ENCODE peak calls at places on chromosomes 5 and 9, in four cellular contexts. D is WERI-Rb-1, M is Peyer's patch, S is tibial artery. E is an unnamed sample. For H3K27me3 and H3K36me3, the result is how much of the 10 kb centered on the place peaks cover.

GRCh38 chr9:127353882-127354281 is 43.1 kb upstream of the SLC2A8 start:
- DNase-seq in D (no peak), M (no peak), S (no peak), E (no peak)

GRCh38 chr9:114276908-114277821 is 45.7 kb upstream of the ORM1 start:
- DNase-seq in D (peak), M (no peak), S (peak), E (peak)

GRCh38 chr5:55072668-55073067 is 29.8 kb upstream of the GZMA start:
- DNase-seq in D (no peak), M (no peak), S (no peak), E (no peak)

GRCh38 chr5:171355302-171355724 is 32.3 kb upstream of the NPM1 start:
- DNase-seq in D (no peak), M (no peak), S (no peak), E (no peak)

GRCh38 chr5:133519191-133519590 is 93.2 kb downstream of the FSTL4 start:
- DNase-seq in D (no peak), M (no peak), S (no peak), E (no peak)

GRCh38 chr9:35075358-35075757 is 2.9 kb upstream of the VCP start:
- DNase-seq in D (no peak), M (no peak), S (peak), E (no peak)

GRCh38 chr9:137053944-137054931 is at the start of gene ENTPD2:
- DNase-seq in D (no peak), M (peak), S (no peak), E (peak)

GRCh38 chr5:173968154-173968553 is 20.8 kb upstream of the C5orf47 start:
- DNase-seq in D (no peak), M (no peak), S (no peak), E (no peak)

GRCh38 chr5:64506567-64507321 is 929 bp downstream of the RGS7BP start:
- DNase-seq in D (no peak), M (peak), S (no peak), E (no peak)

GRCh38 chr9:79952401-79952800 is 380.6 kb downstream of the TLE4 start:
- DNase-seq in D (no peak), M (no peak), S (no peak), E (no peak)

GRCh38 chr9:129111762-129112151 is 542 bp downstream of the PTPA start:
- DNase-seq in D (peak), M (peak), S (no peak), E (no peak)

GRCh38 chr5:32100230-32100629 is 73.9 kb downstream of the GOLPH3 start:
- DNase-seq in D (no peak), M (no peak), S (no peak), E (no peak)

GRCh38 chr9:137580209-137580957 is 1.7 kb upstream of the DPH7 start:
- DNase-seq in D (no peak), M (no peak), S (no peak), E (no peak)

GRCh38 chr9:96020822-96021615 is 145.5 kb downstream of the ERCC6L2 start:
- DNase-seq in D (peak), M (peak), S (no peak), E (no peak)

GRCh38 chr9:129400971-129401622 is 219.8 kb downstream of the C9orf50 start:
- DNase-seq in D (no peak), M (no peak), S (no peak), E (no peak)

GRCh38 chr5:94192658-94193391 is 425.6 kb downstream of the KIAA0825 start:
- DNase-seq in D (no peak), M (no peak), S (no peak), E (no peak)

GRCh38 chr9:132588501-132589147 is 6.2 kb downstream of the BARHL1 start:
- DNase-seq in D (no peak), M (no peak), S (no peak), E (no peak)

DNA sequence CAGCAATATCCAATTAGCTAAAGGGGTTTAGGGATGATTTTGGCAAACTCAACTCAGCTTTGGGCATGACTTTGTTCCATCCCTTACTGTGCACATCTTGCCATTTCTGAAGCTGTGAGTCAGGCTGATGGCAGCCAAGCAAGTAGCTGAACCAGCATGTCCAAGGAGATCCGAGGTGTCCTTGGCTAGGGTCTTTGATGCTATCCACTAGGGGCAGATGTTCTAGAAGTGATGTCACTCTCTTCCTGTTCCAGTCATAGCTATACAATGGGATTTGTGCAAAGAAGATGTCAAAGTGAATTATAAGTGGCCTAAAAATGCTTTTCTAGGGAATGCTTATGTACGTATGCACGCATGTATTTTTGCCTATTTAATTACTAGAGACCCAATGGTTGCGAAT is 160.8 kb upstream of the PAPPA start:
- DNase-seq in D (no peak), M (no peak), S (no peak), E (peak)
- TF ChIP-seq CTCF in D (no peak), M (no peak), S (no peak), E (no peak)

GRCh38 chr5:125750538-125751186 is 672.5 kb upstream of the GRAMD2B start:
- DNase-seq in D (no peak), M (no peak), S (no peak), E (peak)

DNA sequence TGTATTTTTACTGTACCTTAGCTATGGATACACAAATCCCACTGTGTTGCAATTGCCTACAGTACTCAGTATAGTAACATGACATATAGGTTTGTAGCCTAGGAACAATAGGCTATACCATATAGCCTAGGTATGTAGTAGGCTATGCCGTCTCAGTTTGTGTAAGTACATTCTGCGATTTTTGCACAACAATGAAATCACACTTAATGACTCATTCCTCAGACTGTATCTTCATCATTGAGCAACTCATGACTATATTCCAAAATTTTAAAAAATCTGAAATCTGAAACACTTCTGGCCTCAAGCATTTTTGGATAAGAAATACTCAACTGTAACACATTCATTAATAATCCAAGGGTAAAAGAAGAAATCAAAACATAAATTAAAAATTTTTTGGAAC is 666.8 kb upstream of the GRAMD2B start:
- DNase-seq in D (no peak), M (no peak), S (no peak), E (peak)
- H3K27me3 ChIP-seq in D (under half), M (under half), S (under half), E (under half)

GRCh38 chr5:111374380-111374779 is 138.0 kb downstream of the STARD4 start:
- DNase-seq in D (no peak), M (no peak), S (no peak), E (no peak)
- H3K36me3 ChIP-seq in D (under half), M (under half), S (under half), E (under half)

GRCh38 chr5:119470851-119471451 is 18.7 kb downstream of the HSD17B4 start:
- DNase-seq in D (peak), M (no peak), S (no peak), E (peak)
- TF ChIP-seq CTCF in D (peak), M (peak), S (peak), E (peak)

DNA sequence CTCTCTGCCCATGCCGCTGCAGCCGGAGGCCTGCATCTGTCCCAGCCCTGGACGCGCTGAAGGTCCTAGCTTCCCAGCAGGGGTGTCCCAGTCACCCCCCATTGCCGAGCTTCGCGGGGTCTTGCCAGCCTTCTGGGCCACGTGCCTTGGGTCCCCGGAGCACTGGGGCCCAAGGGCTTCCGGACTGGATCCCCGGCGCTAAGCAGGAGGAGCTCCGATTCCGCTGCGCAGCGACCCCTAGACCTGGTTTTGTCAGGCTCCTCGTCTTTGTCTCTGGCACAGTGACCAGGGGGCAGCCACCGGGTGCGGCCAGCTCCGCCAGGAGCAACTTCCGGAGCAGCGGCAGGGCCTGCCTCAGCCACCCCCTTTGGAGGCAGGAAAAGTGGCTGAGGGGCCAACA is 3.3 kb upstream of the IRX1 start:
- DNase-seq in D (no peak), M (peak), S (no peak), E (no peak)
- H3K27me3 ChIP-seq in D (half or more), M (under half), S (half or more), E (under half)

GRCh38 chr9:121682926-121683485 is 31.6 kb downstream of the DAB2IP start:
- DNase-seq in D (no peak), M (no peak), S (no peak), E (no peak)
- H3K36me3 ChIP-seq in D (half or more), M (under half), S (under half), E (under half)

GRCh38 chr5:155700333-155700732 is 626.6 kb upstream of the SGCD start:
- DNase-seq in D (peak), M (no peak), S (no peak), E (no peak)

GRCh38 chr5:155697236-155697635 is 629.7 kb upstream of the SGCD start:
- DNase-seq in D (no peak), M (no peak), S (no peak), E (no peak)

DNA sequence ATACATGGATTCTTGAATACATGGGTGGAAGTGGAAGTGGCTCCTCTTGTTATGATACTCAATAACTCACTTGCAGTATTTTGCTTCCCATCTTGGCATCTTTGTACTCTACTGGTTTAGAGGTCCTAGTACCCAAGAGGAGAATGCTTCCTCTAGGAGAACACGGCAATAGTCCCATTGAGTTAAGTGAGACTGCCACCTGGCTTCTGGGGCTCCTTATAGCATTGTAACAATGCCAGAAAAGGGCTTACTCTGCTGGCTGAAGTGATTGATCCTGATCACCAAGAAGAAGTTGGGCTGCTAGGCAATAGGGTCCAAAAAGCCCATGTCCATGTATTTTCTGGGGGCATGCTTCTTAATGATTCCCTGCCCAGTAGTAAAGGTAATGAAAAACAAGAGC is 627.6 kb upstream of the SGCD start:
- DNase-seq in D (peak), M (no peak), S (no peak), E (no peak)
- TF ChIP-seq CTCF in D (peak), M (peak), S (no peak), E (no peak)

DNA sequence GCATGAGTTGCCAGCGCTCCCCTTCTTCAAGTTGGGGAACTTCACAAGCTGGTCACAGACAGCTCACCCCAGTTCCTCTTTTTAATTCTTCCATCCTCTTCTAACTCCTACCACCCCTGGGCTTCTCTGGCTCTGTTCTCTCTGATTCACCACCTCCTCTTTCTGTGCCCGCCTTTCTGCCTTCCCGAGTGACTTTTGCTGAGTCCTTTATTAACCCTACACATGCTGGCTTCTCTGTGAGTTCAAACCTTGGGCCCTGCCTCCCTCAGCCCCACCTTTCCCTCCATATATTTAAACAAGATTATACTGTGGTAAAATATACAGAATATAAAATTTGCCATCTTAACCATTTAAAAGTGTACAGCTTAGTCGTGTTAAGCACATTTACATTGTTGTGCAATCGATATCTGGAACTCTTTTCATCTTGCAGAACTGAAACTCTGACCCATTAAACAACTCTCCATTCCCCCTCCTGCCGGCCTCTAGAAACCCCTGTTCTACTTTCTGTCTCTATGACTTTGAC is 32.0 kb downstream of the SLC46A2 start:
- DNase-seq in D (no peak), M (no peak), S (no peak), E (peak)
- H3K27me3 ChIP-seq in D (under half), M (under half), S (under half), E (under half)

GRCh38 chr5:43619911-43620310 is 16.9 kb downstream of the NNT start:
- DNase-seq in D (no peak), M (no peak), S (no peak), E (no peak)
- H3K36me3 ChIP-seq in D (under half), M (under half), S (under half), E (under half)

E was measured in bronchial epithelial cell.